ENCODE peak calls at places on chromosomes 12 and 14, in four cellular contexts. S is HepG2, G is HEK293T, V is HCT116. H is an unnamed sample.

GRCh38 chr12:124422570-124423523 is 128.0 kb downstream of the RFLNA start:
- DNase-seq in S (peak), G (no peak), V (peak), H (no peak)

GRCh38 chr12:14930299-14930698 is 8.0 kb downstream of the ERP27 start:
- DNase-seq in V (no peak), S (no peak), G (no peak), H (no peak)

GRCh38 chr12:106585862-106586534 is 3.2 kb downstream of the RFX4 start:
- DNase-seq in G (no peak), V (no peak), S (no peak), H (peak)

GRCh38 chr12:98037401-98038140 is 477.8 kb upstream of the TMPO start:
- DNase-seq in V (no peak), G (no peak), S (no peak), H (no peak)

GRCh38 chr14:35224615-35225014 is 67.6 kb upstream of the PSMA6 start:
- DNase-seq in S (no peak), V (no peak), G (no peak), H (no peak)

GRCh38 chr12:103973909-103974308 is 8.2 kb downstream of the TDG start:
- DNase-seq in G (no peak), S (no peak), V (no peak), H (no peak)

GRCh38 chr12:80939231-80939950 is 1.7 kb upstream of the LIN7A start:
- DNase-seq in S (peak), V (no peak), G (no peak), H (no peak)

GRCh38 chr12:131046813-131047788 is 93.4 kb downstream of the ADGRD1 start:
- DNase-seq in S (no peak), G (no peak), V (no peak), H (no peak)

GRCh38 chr14:50109342-50109741 is 7.0 kb downstream of the VCPKMT start:
- DNase-seq in V (peak), G (no peak), S (peak), H (no peak)

GRCh38 chr14:38137005-38137404 is 70.7 kb upstream of the SSTR1 start:
- DNase-seq in G (no peak), S (no peak), V (no peak), H (no peak)

GRCh38 chr12:31207799-31208465 is 118.0 kb downstream of the SINHCAF start:
- DNase-seq in G (no peak), V (no peak), S (no peak), H (no peak)

GRCh38 chr12:3520168-3520567 is 29.2 kb downstream of the PRMT8 start:
- DNase-seq in V (no peak), G (no peak), S (no peak), H (no peak)

DNA sequence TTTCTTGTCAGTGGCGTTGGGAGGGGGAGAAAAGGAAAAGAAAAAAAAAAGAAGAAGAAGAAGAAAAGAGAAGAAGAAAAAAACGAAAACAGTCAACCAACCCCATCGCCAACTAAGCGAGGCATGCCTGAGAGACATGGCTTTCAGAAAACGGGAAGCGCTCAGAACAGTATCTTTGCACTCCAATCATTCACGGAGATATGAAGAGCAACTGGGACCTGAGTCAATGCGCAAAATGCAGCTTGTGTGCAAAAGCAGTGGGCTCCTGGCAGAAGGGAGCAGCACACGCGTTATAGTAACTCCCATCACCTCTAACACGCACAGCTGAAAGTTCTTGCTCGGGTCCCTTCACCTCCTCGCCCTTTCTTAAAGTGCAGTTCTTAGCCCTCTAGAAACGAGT is 1.9 kb downstream of the ASCL1 start:
- DNase-seq in G (no peak), S (no peak), V (no peak), H (no peak)
- TF ChIP-seq SP1 in G (no peak), S (no peak), V (no peak), H (no peak)

GRCh38 chr14:77889971-77890442 is 90.1 kb downstream of the ADCK1 start:
- DNase-seq in S (no peak), V (no peak), G (no peak), H (no peak)

GRCh38 chr14:77890873-77891272 is 91.0 kb downstream of the ADCK1 start:
- DNase-seq in G (no peak), V (no peak), S (no peak), H (no peak)

GRCh38 chr14:77892890-77893484 is 93.1 kb downstream of the ADCK1 start:
- DNase-seq in S (no peak), G (no peak), V (no peak), H (no peak)

GRCh38 chr14:77892381-77892871 is 92.5 kb downstream of the ADCK1 start:
- DNase-seq in V (no peak), S (no peak), G (no peak), H (no peak)
- TF ChIP-seq SP1 in V (no peak), S (no peak), G (no peak), H (no peak)

DNA sequence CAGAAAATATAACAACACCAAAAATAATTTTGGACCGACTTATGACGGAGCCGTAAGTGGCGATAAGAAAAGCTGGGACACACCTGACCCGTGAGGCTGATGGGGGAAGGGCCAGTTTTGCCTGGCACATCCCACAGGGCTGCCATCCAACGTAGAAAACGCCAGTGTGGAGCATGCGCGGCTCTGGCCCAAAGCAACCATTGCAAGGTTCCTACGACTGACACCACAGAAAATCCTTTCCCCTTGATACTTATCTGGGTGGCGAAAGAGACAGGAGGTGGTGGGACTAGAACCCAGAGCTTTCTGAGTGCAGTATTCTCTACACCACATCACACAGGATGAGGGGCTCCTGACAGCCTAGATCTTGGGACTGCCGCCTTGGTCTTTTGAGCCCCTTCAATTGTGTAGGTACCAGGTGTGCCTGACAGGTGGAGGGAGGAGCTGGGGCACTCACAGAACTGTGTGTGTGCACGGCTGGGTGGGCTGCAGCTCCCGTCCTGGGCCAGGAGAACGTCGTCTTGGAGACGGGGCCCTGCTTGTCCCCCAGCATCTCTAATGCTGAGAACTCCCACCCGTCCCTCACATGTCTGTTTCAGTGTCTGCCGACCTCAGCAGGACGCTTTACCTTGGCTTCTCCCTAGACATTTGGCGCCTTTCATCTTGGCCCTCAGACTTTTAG is 17.4 kb upstream of the CACNA2D4 start:
- DNase-seq in G (no peak), S (no peak), V (no peak), H (no peak)
- TF ChIP-seq SP1 in G (no peak), S (no peak), V (no peak), H (no peak)

DNA sequence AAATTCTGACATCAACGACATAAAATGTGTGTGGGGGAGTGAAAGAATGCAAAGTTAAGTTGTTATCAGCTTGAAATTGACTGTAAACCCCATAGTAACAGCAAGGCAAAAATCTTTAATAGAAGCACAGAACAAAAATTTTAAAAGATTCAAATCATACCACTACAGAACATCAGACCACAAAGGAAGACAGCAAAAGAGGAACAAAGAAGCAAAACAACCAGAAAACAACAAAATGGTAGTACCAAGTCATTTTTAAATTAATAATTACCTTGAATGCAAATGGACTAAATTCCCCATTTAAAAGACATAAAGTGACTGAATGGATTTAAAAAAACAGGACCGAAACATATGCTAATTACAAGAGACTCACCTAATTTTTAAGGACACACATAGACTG is 31.3 kb downstream of the A2M start:
- DNase-seq in S (no peak), V (no peak), G (no peak), H (no peak)
- TF ChIP-seq SP1 in S (no peak), V (no peak), G (no peak), H (no peak)

GRCh38 chr12:32906407-32907165 is 10.0 kb upstream of the PKP2 start:
- DNase-seq in V (no peak), S (peak), G (no peak), H (no peak)
- TF ChIP-seq SP1 in V (no peak), S (no peak), G (no peak), H (no peak)

DNA sequence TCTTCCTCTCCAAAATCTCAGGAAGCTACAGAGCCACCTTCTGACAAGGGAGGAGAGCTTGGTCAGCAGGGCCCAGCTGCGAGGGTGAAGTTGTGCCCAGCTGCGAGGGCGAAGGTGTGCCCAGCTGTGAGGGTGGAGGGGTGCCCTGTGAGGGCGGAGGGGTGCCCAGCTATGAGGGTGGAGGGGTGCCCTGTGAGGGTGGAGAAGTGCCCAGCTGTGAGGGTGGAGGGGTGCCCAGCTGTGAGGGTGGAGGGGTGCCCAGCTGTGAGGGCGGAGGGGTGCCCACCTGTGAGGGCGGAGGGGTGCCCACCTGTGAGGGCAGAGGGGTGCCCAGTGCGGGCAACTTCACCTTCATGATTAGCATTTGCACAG is 20.4 kb upstream of the TTC7B start:
- DNase-seq in V (no peak), S (no peak), G (no peak), H (no peak)
- TF ChIP-seq SP1 in V (no peak), S (no peak), G (no peak), H (no peak)

DNA sequence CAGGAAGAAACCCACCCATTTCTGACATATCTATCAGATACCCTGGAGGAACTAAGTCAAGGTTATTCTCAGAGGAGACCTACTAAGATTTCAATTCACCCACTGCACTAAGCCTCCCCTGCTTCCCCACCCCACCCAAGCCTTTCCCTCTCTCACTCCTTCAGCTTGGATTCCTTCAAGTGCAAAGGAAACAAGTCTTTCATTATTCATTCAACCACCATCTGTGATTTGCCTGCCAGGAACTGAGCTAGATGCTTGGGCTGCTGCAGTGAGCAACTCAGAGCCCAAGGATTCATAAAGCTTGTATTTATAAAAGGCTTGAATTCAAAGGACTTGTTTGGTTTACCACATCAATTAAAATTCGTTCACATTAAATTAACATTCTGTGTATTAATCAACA is 161.3 kb downstream of the GXYLT1 start:
- DNase-seq in G (no peak), V (no peak), S (no peak), H (no peak)
- TF ChIP-seq SP1 in G (no peak), V (no peak), S (no peak), H (no peak)

GRCh38 chr12:11795192-11795909 is 145.9 kb downstream of the ETV6 start:
- DNase-seq in S (no peak), G (no peak), V (peak), H (no peak)
- TF ChIP-seq SP1 in S (no peak), G (no peak), V (peak), H (no peak)

GRCh38 chr12:25691865-25692114 is 138.7 kb upstream of the LMNTD1 start:
- DNase-seq in S (no peak), G (no peak), V (no peak), H (no peak)

GRCh38 chr12:25692115-25693035 is 139.3 kb upstream of the LMNTD1 start:
- DNase-seq in V (no peak), S (no peak), G (peak), H (no peak)

GRCh38 chr12:25690996-25691864 is 138.1 kb upstream of the LMNTD1 start:
- DNase-seq in G (no peak), V (no peak), S (no peak), H (no peak)

GRCh38 chr12:25686351-25686750 is 133.3 kb upstream of the LMNTD1 start:
- DNase-seq in V (no peak), G (no peak), S (no peak), H (no peak)

DNA sequence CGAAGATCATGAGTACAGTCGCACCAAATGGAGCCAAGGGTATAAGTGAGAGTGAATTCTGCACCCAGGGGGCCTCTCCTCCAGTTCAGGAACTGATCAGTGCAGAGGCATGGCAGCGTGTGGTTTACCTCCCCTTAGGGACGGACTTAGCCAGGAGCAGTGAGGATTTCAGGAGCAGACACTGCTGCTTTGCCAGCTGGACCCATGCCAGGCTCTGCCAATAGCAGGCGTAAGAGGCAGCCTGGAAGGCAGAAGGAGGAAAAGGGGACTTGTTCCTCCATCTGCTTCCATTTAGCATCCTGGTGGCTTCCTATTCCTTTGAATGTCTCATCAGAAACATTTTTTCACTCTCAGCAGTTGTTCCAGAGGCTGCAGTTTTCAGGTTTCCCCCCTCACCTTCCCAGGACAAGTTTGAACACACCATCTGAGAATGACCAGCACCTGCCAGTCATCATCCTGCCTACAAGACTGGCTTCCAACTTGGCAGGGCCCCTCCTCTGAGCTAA is 137.0 kb upstream of the LMNTD1 start:
- DNase-seq in G (no peak), V (no peak), S (no peak), H (no peak)
- TF ChIP-seq SP1 in G (no peak), V (no peak), S (no peak), H (no peak)